ENCODE peak calls at places on chromosome 12, in eight cellular contexts. One of them, this sample, is unnamed.

GRCh38 chr12:98591209-98591608 is 2.3 kb upstream of the SLC25A3 start:
- DNase-seq in M059J: peak
- DNase-seq in neural progenitor cell: no peak
- DNase-seq in uterus: no peak
- DNase-seq in H7: no peak
- DNase-seq in choroid plexus epithelial cell: peak
- DNase-seq in NCI-H2107: no peak
- DNase-seq in HT-29: no peak
- DNase-seq in this sample: no peak

GRCh38 chr12:65113621-65114035 is 7.5 kb downstream of the WIF1 start:
- DNase-seq in M059J: no peak
- DNase-seq in neural progenitor cell: no peak
- DNase-seq in uterus: no peak
- DNase-seq in H7: no peak
- DNase-seq in choroid plexus epithelial cell: no peak
- DNase-seq in NCI-H2107: no peak
- DNase-seq in HT-29: peak
- DNase-seq in this sample: no peak

GRCh38 chr12:96026331-96026730 is 9.1 kb downstream of the LTA4H start:
- DNase-seq in M059J: no peak
- DNase-seq in neural progenitor cell: no peak
- DNase-seq in uterus: no peak
- DNase-seq in H7: no peak
- DNase-seq in choroid plexus epithelial cell: no peak
- DNase-seq in NCI-H2107: no peak
- DNase-seq in HT-29: no peak
- DNase-seq in this sample: no peak

GRCh38 chr12:100348657-100349454 is 8.0 kb upstream of the SLC17A8 start:
- DNase-seq in M059J: peak
- DNase-seq in neural progenitor cell: peak
- DNase-seq in uterus: no peak
- DNase-seq in H7: peak
- DNase-seq in choroid plexus epithelial cell: peak
- DNase-seq in NCI-H2107: no peak
- DNase-seq in HT-29: peak
- DNase-seq in this sample: peak

GRCh38 chr12:132354982-132355680 is 25.7 kb upstream of the GALNT9 start:
- DNase-seq in M059J: no peak
- DNase-seq in neural progenitor cell: no peak
- DNase-seq in uterus: no peak
- DNase-seq in H7: no peak
- DNase-seq in choroid plexus epithelial cell: no peak
- DNase-seq in NCI-H2107: no peak
- DNase-seq in HT-29: no peak
- DNase-seq in this sample: no peak

GRCh38 chr12:108814462-108815211 is 42.7 kb downstream of the SSH1 start:
- DNase-seq in M059J: no peak
- DNase-seq in neural progenitor cell: no peak
- DNase-seq in uterus: no peak
- DNase-seq in H7: peak
- DNase-seq in choroid plexus epithelial cell: no peak
- DNase-seq in NCI-H2107: no peak
- DNase-seq in HT-29: no peak
- DNase-seq in this sample: no peak

GRCh38 chr12:19454837-19455236 is 15.5 kb downstream of the AEBP2 start:
- DNase-seq in M059J: no peak
- DNase-seq in neural progenitor cell: no peak
- DNase-seq in uterus: no peak
- DNase-seq in H7: no peak
- DNase-seq in choroid plexus epithelial cell: no peak
- DNase-seq in NCI-H2107: no peak
- DNase-seq in HT-29: no peak
- DNase-seq in this sample: no peak

GRCh38 chr12:76670776-76671175 is 93.1 kb upstream of the ZDHHC17 start:
- DNase-seq in M059J: peak
- DNase-seq in neural progenitor cell: no peak
- DNase-seq in uterus: no peak
- DNase-seq in H7: no peak
- DNase-seq in choroid plexus epithelial cell: peak
- DNase-seq in NCI-H2107: no peak
- DNase-seq in HT-29: no peak
- DNase-seq in this sample: no peak

GRCh38 chr12:101305226-101305779 is 25.4 kb downstream of the UTP20 start:
- DNase-seq in M059J: no peak
- DNase-seq in neural progenitor cell: no peak
- DNase-seq in uterus: no peak
- DNase-seq in H7: no peak
- DNase-seq in choroid plexus epithelial cell: no peak
- DNase-seq in NCI-H2107: no peak
- DNase-seq in HT-29: no peak
- DNase-seq in this sample: no peak

GRCh38 chr12:47838286-47838931 is 18.7 kb upstream of the HDAC7 start:
- DNase-seq in M059J: peak
- DNase-seq in neural progenitor cell: peak
- DNase-seq in uterus: no peak
- DNase-seq in H7: peak
- DNase-seq in choroid plexus epithelial cell: peak
- DNase-seq in NCI-H2107: peak
- DNase-seq in HT-29: peak
- DNase-seq in this sample: peak

GRCh38 chr12:16062611-16063010 is 151.5 kb downstream of the DERA start:
- DNase-seq in M059J: peak
- DNase-seq in neural progenitor cell: no peak
- DNase-seq in uterus: no peak
- DNase-seq in H7: no peak
- DNase-seq in choroid plexus epithelial cell: peak
- DNase-seq in NCI-H2107: no peak
- DNase-seq in HT-29: no peak
- DNase-seq in this sample: peak

This sample was measured in RKO.